ENCODE peak calls at places on chromosomes 2 and 18, in six cellular contexts. V is nephron progenitor cell, C is fibroblast of mammary gland, M is A549, N is GM12878, G is WTC11. X is an unnamed sample.
A peak's percentile ranks its signal among the peaks of the same experiment; 100 is the strongest.

GRCh38 chr2:5250482-5250881 is 441.7 kb upstream of the SOX11 start:
- DNase-seq in V (no peak), C (no peak), M (no peak), N (no peak), G (no peak), X (no peak)

GRCh38 chr18:26549486-26550435 is 1.4 kb upstream of the KCTD1 start:
- DNase-seq in V (peak; percentile 62), C (peak; percentile 68), M (peak; percentile 72), N (no peak), G (peak; percentile 59), X (peak; percentile 15)

GRCh38 chr2:29113891-29114321 is 1.3 kb upstream of the CLIP4 start:
- DNase-seq in V (no peak), C (peak; percentile 70), M (peak; percentile 83), N (no peak), G (no peak), X (no peak)

GRCh38 chr2:230472619-230473018 is 56.6 kb downstream of the SP100 start:
- DNase-seq in V (no peak), C (peak; percentile 91), M (peak; percentile 29), N (peak; percentile 34), G (no peak), X (no peak)

GRCh38 chr2:67571785-67572718 is 174.9 kb downstream of the ETAA1 start:
- DNase-seq in V (no peak), C (peak; percentile 85), M (peak; percentile 80), N (no peak), G (no peak), X (no peak)

GRCh38 chr2:133598769-133599168 is 30.5 kb upstream of the NCKAP5 start:
- DNase-seq in V (no peak), C (no peak), M (no peak), N (no peak), G (no peak), X (no peak)

GRCh38 chr2:70887550-70888229 is 48.0 kb upstream of the ATP6V1B1 start:
- DNase-seq in V (peak; percentile 78), C (no peak), M (peak; percentile 36), N (no peak), G (peak; percentile 87), X (no peak)

GRCh38 chr2:24740142-24740541 is 53.0 kb downstream of the PTRHD1 start:
- DNase-seq in V (no peak), C (no peak), M (no peak), N (no peak), G (no peak), X (no peak)

GRCh38 chr2:240524963-240525718 is 32.6 kb downstream of the ANKMY1 start:
- DNase-seq in V (no peak), C (no peak), M (no peak), N (no peak), G (no peak), X (no peak)

GRCh38 chr2:181444654-181445053 is 12.5 kb upstream of the ITGA4 start:
- DNase-seq in V (no peak), C (no peak), M (no peak), N (no peak), G (no peak), X (no peak)

GRCh38 chr2:138554123-138554522 is 52.6 kb downstream of the SPOPL start:
- DNase-seq in V (no peak), C (no peak), M (no peak), N (no peak), G (no peak), X (no peak)

GRCh38 chr2:177467646-177468045 is 75.1 kb downstream of the AGPS start:
- DNase-seq in V (no peak), C (peak; percentile 71), M (no peak), N (no peak), G (no peak), X (no peak)

GRCh38 chr18:58005885-58006523 is 38.0 kb upstream of the NEDD4L start:
- DNase-seq in V (no peak), C (peak; percentile 97), M (no peak), N (no peak), G (no peak), X (no peak)

GRCh38 chr2:86142737-86143257 is 36.8 kb downstream of the PTCD3 start:
- DNase-seq in V (no peak), C (no peak), M (no peak), N (no peak), G (no peak), X (no peak)

GRCh38 chr18:78859686-78860085 is 119.9 kb upstream of the SALL3 start:
- DNase-seq in V (no peak), C (no peak), M (no peak), N (no peak), G (no peak), X (no peak)

GRCh38 chr2:178846458-178846802 is 39.2 kb upstream of the TTN start:
- DNase-seq in V (no peak), C (no peak), M (no peak), N (no peak), G (no peak), X (no peak)

GRCh38 chr18:55272510-55273243 is 313.4 kb upstream of the CCDC68 start:
- DNase-seq in V (no peak), C (peak; percentile 84), M (no peak), N (no peak), G (no peak), X (no peak)

GRCh38 chr18:55280515-55280914 is 307.5 kb downstream of the TCF4 start:
- DNase-seq in V (no peak), C (peak; percentile 41), M (no peak), N (no peak), G (no peak), X (no peak)

GRCh38 chr18:55269632-55270031 is 310.4 kb upstream of the CCDC68 start:
- DNase-seq in V (no peak), C (no peak), M (no peak), N (no peak), G (no peak), X (no peak)

GRCh38 chr18:55275042-55275897 is 312.7 kb downstream of the TCF4 start:
- DNase-seq in V (no peak), C (peak; percentile 91), M (peak; percentile 23), N (no peak), G (no peak), X (no peak)
- TF ChIP-seq CTCF in V (peak; percentile 6), C (peak; percentile 24), M (no peak), N (peak; percentile 25), G (no peak), X (no peak)

GRCh38 chr2:9797086-9797485 is 46.2 kb upstream of the TAF1B start:
- DNase-seq in V (no peak), C (no peak), M (no peak), N (no peak), G (no peak), X (no peak)

GRCh38 chr2:9797681-9798556 is 45.4 kb upstream of the TAF1B start:
- DNase-seq in V (no peak), C (no peak), M (no peak), N (no peak), G (no peak), X (no peak)

GRCh38 chr2:9795071-9795470 is 48.2 kb upstream of the TAF1B start:
- DNase-seq in V (no peak), C (no peak), M (no peak), N (no peak), G (no peak), X (no peak)

GRCh38 chr2:9793918-9794717 is 49.2 kb upstream of the TAF1B start:
- DNase-seq in V (no peak), C (no peak), M (no peak), N (no peak), G (no peak), X (no peak)

DNA sequence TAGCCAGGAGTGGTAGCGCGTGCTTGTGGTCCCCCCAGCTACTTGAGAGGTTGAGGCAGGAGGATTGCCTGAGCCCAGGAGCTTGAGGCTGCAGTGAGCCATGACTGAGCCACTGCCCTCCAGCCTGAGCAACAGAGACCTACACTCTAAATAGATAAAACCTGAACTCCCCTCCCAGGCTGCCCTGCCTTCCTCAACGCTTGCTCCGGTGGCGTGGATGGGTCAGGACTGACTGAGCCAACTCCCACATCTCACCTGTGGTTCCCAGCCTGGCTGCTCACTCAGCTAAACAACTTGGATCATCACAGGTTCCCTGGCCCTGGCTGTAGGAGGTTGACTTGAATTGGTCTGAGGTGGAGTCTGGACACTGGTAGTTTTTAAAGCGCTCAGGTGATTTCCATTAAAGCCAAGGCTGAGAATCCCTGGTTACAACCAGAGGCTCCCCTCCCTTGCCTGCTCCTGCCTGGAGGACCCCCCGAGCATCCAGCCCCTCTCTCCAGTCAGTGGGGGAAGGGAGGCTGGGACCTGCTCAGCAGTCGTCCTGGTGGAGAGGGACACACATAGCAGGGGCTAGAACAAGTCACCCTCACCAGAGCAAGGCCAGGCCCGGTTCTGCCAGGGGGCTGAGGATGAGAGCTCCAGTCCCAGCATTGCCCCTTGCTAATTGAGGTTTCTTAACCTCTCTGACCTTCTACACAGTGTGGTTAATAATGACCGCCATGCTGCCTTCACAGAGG is 47.0 kb upstream of the TAF1B start:
- DNase-seq in V (peak; percentile 42), C (no peak), M (no peak), N (no peak), G (no peak), X (no peak)
- TF ChIP-seq CTCF in V (peak; percentile 25), C (no peak), M (no peak), N (no peak), G (no peak), X (peak; percentile 35)

GRCh38 chr2:168490916-168491605 is 35.0 kb downstream of the CERS6 start:
- DNase-seq in V (no peak), C (no peak), M (no peak), N (no peak), G (no peak), X (no peak)

GRCh38 chr2:168490015-168490874 is 34.2 kb downstream of the CERS6 start:
- DNase-seq in V (no peak), C (peak; percentile 61), M (peak; percentile 38), N (peak; percentile 92), G (no peak), X (no peak)

GRCh38 chr2:168499500-168499899 is 43.4 kb downstream of the CERS6 start:
- DNase-seq in V (no peak), C (no peak), M (no peak), N (no peak), G (no peak), X (no peak)

GRCh38 chr2:168495524-168495923 is 39.5 kb downstream of the CERS6 start:
- DNase-seq in V (no peak), C (no peak), M (no peak), N (peak; percentile 86), G (no peak), X (no peak)

GRCh38 chr2:168494190-168494711 is 38.2 kb downstream of the CERS6 start:
- DNase-seq in V (peak; percentile 13), C (peak; percentile 30), M (peak; percentile 61), N (no peak), G (peak; percentile 49), X (no peak)
- TF ChIP-seq CTCF in V (peak; percentile 40), C (peak; percentile 25), M (peak; percentile 30), N (no peak), G (peak; percentile 32), X (peak; percentile 45)

DNA sequence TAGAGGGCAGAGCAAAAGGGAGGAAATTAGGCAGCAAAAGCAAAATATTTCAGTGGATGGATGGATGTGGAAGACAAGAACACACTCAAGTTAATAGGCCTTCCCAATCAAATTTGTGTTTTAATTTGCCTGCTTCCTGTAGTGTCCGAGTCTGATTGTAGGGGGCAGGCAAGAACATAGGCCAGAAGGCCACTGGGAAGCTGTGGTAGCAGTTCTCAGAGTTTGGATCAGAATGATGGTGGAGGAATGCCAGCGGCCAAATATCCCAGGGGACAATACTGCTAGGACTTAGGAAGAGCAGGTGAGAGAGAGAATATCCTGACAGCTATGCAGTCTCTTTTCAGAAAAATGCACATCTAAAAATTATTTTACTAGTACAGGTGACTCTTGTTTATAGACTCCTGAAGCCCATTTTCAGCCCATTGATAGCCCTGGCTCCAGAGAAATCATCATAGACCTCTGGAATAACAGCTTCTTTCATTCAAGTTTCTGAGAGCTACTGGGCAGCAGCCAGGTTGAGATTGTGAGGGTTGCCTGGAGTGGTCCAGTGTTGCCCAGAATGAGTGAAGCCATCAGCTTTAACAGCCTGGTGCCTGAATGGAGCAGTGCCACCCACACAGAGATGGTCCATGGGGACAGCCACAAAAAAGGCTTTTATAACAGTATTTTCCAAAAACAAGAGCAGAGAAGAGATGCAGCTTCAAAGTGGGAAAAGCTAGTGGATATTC is 19.1 kb upstream of the SERPINE2 start:
- DNase-seq in V (no peak), C (no peak), M (no peak), N (no peak), G (no peak), X (no peak)
- TF ChIP-seq CTCF in V (no peak), C (no peak), M (no peak), N (no peak), G (no peak), X (no peak)